ENCODE peak calls at places on chromosomes 6 and 20, in five cellular contexts. One of them, this sample, is unnamed.
A peak's percentile ranks its signal among the peaks of the same experiment; 100 is the strongest.

GRCh38 chr20:21340991-21341722 is 38.0 kb downstream of the XRN2 start:
- DNase-seq in GM23338: no peak
- DNase-seq in cardiac muscle cell: no peak
- DNase-seq in mammary epithelial cell: no peak
- DNase-seq in BE2C: no peak
- DNase-seq in this sample: no peak

GRCh38 chr6:100465701-100466409 is 1.1 kb upstream of the SIM1 start:
- DNase-seq in GM23338: peak; percentile 25
- DNase-seq in BE2C: no peak
- DNase-seq in cardiac muscle cell: no peak
- DNase-seq in mammary epithelial cell: no peak
- DNase-seq in this sample: no peak

GRCh38 chr6:88031550-88031949 is 16.1 kb upstream of the SPACA1 start:
- DNase-seq in cardiac muscle cell: no peak
- DNase-seq in BE2C: no peak
- DNase-seq in GM23338: no peak
- DNase-seq in mammary epithelial cell: no peak
- DNase-seq in this sample: no peak

GRCh38 chr6:142800240-142800639 is 144.7 kb downstream of the HIVEP2 start:
- DNase-seq in GM23338: no peak
- DNase-seq in mammary epithelial cell: no peak
- DNase-seq in cardiac muscle cell: no peak
- DNase-seq in BE2C: no peak
- DNase-seq in this sample: no peak

GRCh38 chr6:132300323-132300949 is 100.8 kb downstream of the MOXD1 start:
- DNase-seq in BE2C: peak; percentile 55
- DNase-seq in cardiac muscle cell: peak; percentile 77
- DNase-seq in mammary epithelial cell: peak; percentile 39
- DNase-seq in GM23338: peak; percentile 82
- DNase-seq in this sample: peak; percentile 19

GRCh38 chr6:161169060-161169459 is 104.8 kb downstream of the AGPAT4 start:
- DNase-seq in GM23338: no peak
- DNase-seq in cardiac muscle cell: no peak
- DNase-seq in BE2C: no peak
- DNase-seq in mammary epithelial cell: no peak
- DNase-seq in this sample: no peak

GRCh38 chr6:16836186-16836981 is 75.1 kb upstream of the ATXN1 start:
- DNase-seq in GM23338: no peak
- DNase-seq in cardiac muscle cell: no peak
- DNase-seq in mammary epithelial cell: no peak
- DNase-seq in BE2C: no peak
- DNase-seq in this sample: no peak

GRCh38 chr6:145704153-145704781 is 31.1 kb downstream of the EPM2A start:
- DNase-seq in mammary epithelial cell: no peak
- DNase-seq in BE2C: no peak
- DNase-seq in cardiac muscle cell: peak; percentile 50
- DNase-seq in GM23338: peak; percentile 32
- DNase-seq in this sample: no peak

GRCh38 chr6:40822619-40823018 is 216.4 kb downstream of the UNC5CL start:
- DNase-seq in BE2C: no peak
- DNase-seq in cardiac muscle cell: no peak
- DNase-seq in mammary epithelial cell: no peak
- DNase-seq in GM23338: no peak
- DNase-seq in this sample: no peak

GRCh38 chr6:70282906-70283461 is 19.9 kb downstream of the COL9A1 start:
- DNase-seq in cardiac muscle cell: no peak
- DNase-seq in GM23338: peak; percentile 84
- DNase-seq in mammary epithelial cell: no peak
- DNase-seq in BE2C: no peak
- DNase-seq in this sample: no peak

GRCh38 chr6:131054392-131055250 is 8.4 kb downstream of the EPB41L2 start:
- DNase-seq in GM23338: no peak
- DNase-seq in BE2C: no peak
- DNase-seq in cardiac muscle cell: no peak
- DNase-seq in mammary epithelial cell: peak; percentile 67
- DNase-seq in this sample: no peak

GRCh38 chr20:40843251-40843650 is 154.2 kb upstream of the MAFB start:
- DNase-seq in GM23338: no peak
- DNase-seq in mammary epithelial cell: no peak
- DNase-seq in BE2C: no peak
- DNase-seq in cardiac muscle cell: no peak
- DNase-seq in this sample: no peak

GRCh38 chr6:156060013-156060412 is 604.4 kb upstream of the NOX3 start:
- DNase-seq in cardiac muscle cell: no peak
- DNase-seq in BE2C: no peak
- DNase-seq in GM23338: no peak
- DNase-seq in mammary epithelial cell: no peak
- DNase-seq in this sample: no peak

GRCh38 chr6:46490425-46491200 is 636 bp downstream of the RCAN2 start:
- DNase-seq in BE2C: peak; percentile 32
- DNase-seq in mammary epithelial cell: no peak
- DNase-seq in cardiac muscle cell: peak; percentile 7
- DNase-seq in GM23338: peak; percentile 80
- DNase-seq in this sample: peak; percentile 45

GRCh38 chr6:157075549-157076426 is 247.5 kb downstream of the TMEM242 start:
- DNase-seq in mammary epithelial cell: peak; percentile 33
- DNase-seq in BE2C: no peak
- DNase-seq in GM23338: no peak
- DNase-seq in cardiac muscle cell: no peak
- DNase-seq in this sample: no peak

GRCh38 chr20:17960927-17961599 is 7.5 kb downstream of the SNX5 start:
- DNase-seq in GM23338: no peak
- DNase-seq in cardiac muscle cell: peak; percentile 90
- DNase-seq in BE2C: no peak
- DNase-seq in mammary epithelial cell: no peak
- DNase-seq in this sample: peak; percentile 33

GRCh38 chr20:31821427-31821826 is 2.3 kb downstream of the MYLK2 start:
- DNase-seq in BE2C: no peak
- DNase-seq in cardiac muscle cell: no peak
- DNase-seq in mammary epithelial cell: no peak
- DNase-seq in GM23338: no peak
- DNase-seq in this sample: no peak

GRCh38 chr6:149248688-149249369 is 68.7 kb upstream of the TAB2 start:
- DNase-seq in mammary epithelial cell: peak; percentile 27
- DNase-seq in cardiac muscle cell: no peak
- DNase-seq in GM23338: no peak
- DNase-seq in BE2C: no peak
- DNase-seq in this sample: peak; percentile 82

GRCh38 chr6:35728663-35729348 is 8.0 kb upstream of the ARMC12 start:
- DNase-seq in BE2C: peak; percentile 23
- DNase-seq in cardiac muscle cell: no peak
- DNase-seq in GM23338: peak; percentile 42
- DNase-seq in mammary epithelial cell: peak; percentile 66
- DNase-seq in this sample: peak; percentile 65

GRCh38 chr20:15205719-15206118 is 868.3 kb upstream of the FLRT3 start:
- DNase-seq in BE2C: no peak
- DNase-seq in GM23338: no peak
- DNase-seq in cardiac muscle cell: no peak
- DNase-seq in mammary epithelial cell: peak; percentile 34
- DNase-seq in this sample: no peak

GRCh38 chr6:43982084-43982625 is 145.1 kb downstream of the MRPL14 start:
- DNase-seq in cardiac muscle cell: no peak
- DNase-seq in BE2C: no peak
- DNase-seq in mammary epithelial cell: no peak
- DNase-seq in GM23338: no peak
- DNase-seq in this sample: no peak

GRCh38 chr20:39117486-39117885 is 155.3 kb downstream of the DHX35 start:
- DNase-seq in mammary epithelial cell: peak; percentile 89
- DNase-seq in GM23338: no peak
- DNase-seq in cardiac muscle cell: peak; percentile 45
- DNase-seq in BE2C: peak; percentile 30
- DNase-seq in this sample: no peak

GRCh38 chr6:109332748-109333147 is 49.5 kb downstream of the CD164 start:
- DNase-seq in mammary epithelial cell: no peak
- DNase-seq in BE2C: no peak
- DNase-seq in cardiac muscle cell: no peak
- DNase-seq in GM23338: no peak
- DNase-seq in this sample: peak; percentile 73

DNA sequence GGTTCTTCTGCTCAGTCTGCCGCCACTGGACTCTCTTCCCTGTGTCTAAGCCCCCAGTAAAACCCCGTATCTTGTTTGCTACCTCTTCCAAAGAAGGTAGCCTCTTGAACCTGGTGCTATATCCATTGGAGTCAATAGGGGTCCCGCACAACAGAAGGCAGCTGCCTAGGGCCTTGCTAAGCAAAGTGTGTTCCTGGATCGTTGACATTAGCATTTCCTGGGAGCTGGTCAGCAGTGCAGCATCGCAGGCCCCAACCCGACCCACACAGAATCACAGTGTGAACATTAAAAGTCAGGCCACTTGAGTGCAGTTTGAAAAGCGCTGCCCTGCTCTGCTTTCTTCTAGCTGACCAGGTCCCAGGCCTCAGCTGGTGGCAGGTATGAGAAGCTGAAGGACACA is 2.9 kb downstream of the ADA start:
- DNase-seq in cardiac muscle cell: no peak
- DNase-seq in BE2C: no peak
- DNase-seq in GM23338: peak; percentile 76
- DNase-seq in mammary epithelial cell: no peak
- DNase-seq in this sample: no peak
- H3K4me1 ChIP-seq in cardiac muscle cell: peaks cover 2% of the 10 kb centered on the region
- H3K4me1 ChIP-seq in BE2C: no peaks in the 10 kb centered on the region
- H3K4me1 ChIP-seq in GM23338: peaks cover 25% of the 10 kb centered on the region
- H3K4me1 ChIP-seq in mammary epithelial cell: peaks cover 18% of the 10 kb centered on the region
- H3K4me1 ChIP-seq in this sample: peaks cover 21% of the 10 kb centered on the region

DNA sequence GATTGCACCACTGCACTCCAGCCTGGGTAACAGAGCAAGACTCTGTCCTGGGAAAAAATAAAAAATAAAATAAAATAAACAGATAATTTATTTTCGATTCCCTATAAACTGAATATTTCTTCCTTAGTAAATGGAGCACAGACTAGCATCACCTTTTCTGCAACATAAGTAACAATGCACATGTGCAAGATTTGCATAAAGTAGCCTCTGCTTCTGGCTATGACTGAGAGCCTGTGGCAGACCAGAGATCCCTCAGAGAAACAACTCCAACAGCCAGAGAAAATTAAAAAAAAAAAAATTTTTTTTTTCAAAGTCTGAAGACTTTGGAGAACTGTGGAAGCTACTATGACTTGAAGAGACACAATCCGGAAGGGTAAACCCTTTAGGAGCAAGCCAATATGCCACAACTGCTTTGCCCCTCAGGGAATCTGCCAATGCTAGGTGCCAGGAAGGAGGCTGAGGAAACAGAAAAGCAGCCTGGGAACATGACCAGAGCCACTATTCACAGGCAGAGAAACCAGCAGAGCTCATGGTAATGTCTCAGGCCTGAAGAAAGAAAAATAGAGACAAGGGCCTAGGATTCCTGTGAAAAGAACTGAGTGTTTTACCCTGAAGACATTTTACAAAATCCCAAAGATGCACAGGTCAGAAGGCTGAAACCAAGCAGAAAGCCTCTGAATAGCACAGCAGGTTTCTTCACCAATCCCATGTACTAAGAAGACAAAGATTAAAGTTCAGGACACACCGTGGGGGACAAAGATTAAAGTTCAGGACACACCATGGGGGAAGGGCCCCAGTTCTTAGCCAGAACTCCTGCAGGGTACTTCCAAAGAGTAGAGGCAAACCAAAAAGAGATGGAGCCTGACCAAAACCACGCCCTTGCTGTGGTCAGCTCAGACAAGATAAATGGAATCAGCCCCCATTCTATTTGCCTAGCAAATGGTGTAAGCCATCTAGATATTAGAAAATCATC is 25.8 kb downstream of the B4GALT5 start:
- DNase-seq in mammary epithelial cell: no peak
- DNase-seq in GM23338: no peak
- DNase-seq in BE2C: no peak
- DNase-seq in cardiac muscle cell: no peak
- DNase-seq in this sample: no peak
- H3K4me1 ChIP-seq in mammary epithelial cell: peaks cover 38% of the 10 kb centered on the region
- H3K4me1 ChIP-seq in GM23338: peaks cover 38% of the 10 kb centered on the region
- H3K4me1 ChIP-seq in BE2C: peaks cover 37% of the 10 kb centered on the region
- H3K4me1 ChIP-seq in cardiac muscle cell: peaks cover 19% of the 10 kb centered on the region
- H3K4me1 ChIP-seq in this sample: peaks cover 71% of the 10 kb centered on the region

DNA sequence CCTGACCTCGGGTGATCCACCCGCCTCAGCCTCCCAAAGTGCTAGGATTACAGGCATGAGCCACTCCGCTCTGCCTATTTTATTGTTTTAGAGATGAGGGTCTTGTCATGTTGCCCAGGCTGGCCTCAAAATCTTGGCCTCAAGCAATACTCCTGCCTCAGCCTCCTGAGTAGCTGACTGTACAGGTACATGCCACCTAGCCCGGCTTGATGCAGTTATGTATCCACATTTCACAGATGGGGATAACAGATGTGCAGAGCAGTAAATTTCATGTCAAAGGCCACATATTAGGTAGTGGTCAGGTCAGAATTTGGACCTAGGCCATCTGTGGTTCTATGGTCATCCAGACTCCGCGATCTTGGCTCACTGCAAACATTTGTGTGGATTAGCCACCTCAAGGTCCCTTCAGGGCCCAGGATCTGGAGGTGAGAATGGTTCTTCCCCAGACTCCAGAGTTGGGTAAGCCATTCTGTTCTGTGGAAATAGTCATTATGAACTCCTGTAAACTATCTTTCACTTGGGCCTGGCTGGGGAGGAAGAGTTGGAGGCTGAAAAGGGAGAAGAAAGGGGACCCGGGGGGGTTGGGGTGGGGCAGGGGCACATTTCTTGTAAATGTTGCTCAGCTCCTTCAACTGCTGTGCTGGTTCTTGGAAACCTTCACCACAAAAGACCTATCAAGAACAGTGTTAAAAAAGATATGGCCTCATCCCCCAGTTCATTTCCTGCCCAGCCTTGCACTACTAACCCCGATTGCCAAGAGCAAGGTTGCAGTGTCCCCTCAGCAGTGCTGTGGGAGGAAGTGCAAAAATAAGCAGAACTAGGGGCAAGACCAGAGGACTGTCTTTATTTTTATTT is 13.0 kb downstream of the PIM1 start:
- DNase-seq in GM23338: no peak
- DNase-seq in BE2C: no peak
- DNase-seq in mammary epithelial cell: no peak
- DNase-seq in cardiac muscle cell: peak; percentile 65
- DNase-seq in this sample: peak; percentile 43
- H3K4me1 ChIP-seq in GM23338: no peaks in the 10 kb centered on the region
- H3K4me1 ChIP-seq in BE2C: no peaks in the 10 kb centered on the region
- H3K4me1 ChIP-seq in mammary epithelial cell: no peaks in the 10 kb centered on the region
- H3K4me1 ChIP-seq in cardiac muscle cell: no peaks in the 10 kb centered on the region
- H3K4me1 ChIP-seq in this sample: no peaks in the 10 kb centered on the region

DNA sequence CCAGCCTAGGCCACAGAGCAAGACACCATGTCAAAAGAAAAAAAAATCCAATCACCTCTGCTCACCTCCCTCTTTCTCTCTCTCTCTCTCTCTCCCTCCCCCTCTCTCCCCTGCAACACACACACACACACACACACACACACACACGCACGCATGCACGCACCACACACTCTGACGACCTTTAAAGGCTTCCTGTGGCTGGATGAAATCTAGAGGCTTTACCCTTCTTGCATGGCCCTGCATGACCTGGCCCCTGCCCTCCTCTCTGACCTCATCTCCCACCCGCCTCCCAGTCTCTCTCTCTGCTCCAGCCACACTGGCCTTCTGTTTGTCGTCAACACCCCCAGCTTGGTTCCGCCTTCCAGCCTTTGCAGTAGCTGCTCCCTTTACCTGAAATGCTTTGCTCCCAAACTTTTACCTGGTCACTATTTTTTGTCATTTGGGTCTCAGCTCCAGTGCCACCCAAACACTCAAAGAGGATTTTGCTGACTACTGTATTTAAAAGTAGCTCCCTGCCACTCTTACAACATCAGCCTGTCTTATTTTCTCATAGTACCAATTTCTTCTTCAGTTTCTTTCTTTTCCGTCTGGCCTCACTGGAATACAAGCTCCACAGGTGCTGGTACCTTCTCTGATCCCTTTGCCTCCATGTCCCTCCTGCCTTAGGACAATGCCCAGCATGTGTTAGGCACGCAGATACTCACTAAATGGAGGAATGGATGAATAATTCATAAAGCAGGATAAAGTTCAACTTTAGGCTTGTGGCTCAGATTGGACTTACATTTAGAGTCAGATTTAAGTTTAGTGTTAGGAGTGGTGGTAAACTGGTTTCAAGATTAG is 4.3 kb upstream of the LTA start:
- DNase-seq in BE2C: no peak
- DNase-seq in cardiac muscle cell: no peak
- DNase-seq in GM23338: no peak
- DNase-seq in mammary epithelial cell: no peak
- DNase-seq in this sample: no peak
- H3K4me1 ChIP-seq in BE2C: no peaks in the 10 kb centered on the region
- H3K4me1 ChIP-seq in cardiac muscle cell: no peaks in the 10 kb centered on the region
- H3K4me1 ChIP-seq in GM23338: peaks cover 5% of the 10 kb centered on the region
- H3K4me1 ChIP-seq in mammary epithelial cell: no peaks in the 10 kb centered on the region
- H3K4me1 ChIP-seq in this sample: no peaks in the 10 kb centered on the region